ENCODE peak calls at places on chromosome 5, in seven cellular contexts. One of them, this sample, is unnamed.
A peak's percentile ranks its signal among the peaks of the same experiment; 100 is the strongest.

GRCh38 chr5:173919443-173919842 is 31.3 kb downstream of the CPEB4 start:
- DNase-seq in T47D: no peak
- DNase-seq in adrenal gland: no peak
- DNase-seq in cardiac muscle cell: no peak
- DNase-seq in breast epithelium: no peak
- DNase-seq in CD8-positive, alpha-beta T cell: no peak
- DNase-seq in stimulated activated naive CD8-positive, alpha-beta T cell treated with anti-CD3 and anti-CD28 coated beads, Interleukin-15, Interleukin-2, amounts not matched to agents 100 U/mL and 50 U/mL, for 24 hours: no peak
- DNase-seq in this sample: no peak

GRCh38 chr5:113236536-113237308 is 198.1 kb downstream of the TSSK1B start:
- DNase-seq in T47D: no peak
- DNase-seq in adrenal gland: no peak
- DNase-seq in cardiac muscle cell: no peak
- DNase-seq in breast epithelium: no peak
- DNase-seq in CD8-positive, alpha-beta T cell: no peak
- DNase-seq in stimulated activated naive CD8-positive, alpha-beta T cell treated with anti-CD3 and anti-CD28 coated beads, Interleukin-15, Interleukin-2, amounts not matched to agents 100 U/mL and 50 U/mL, for 24 hours: no peak
- DNase-seq in this sample: no peak

GRCh38 chr5:56569051-56569450 is 246.3 kb upstream of the MAP3K1 start:
- DNase-seq in T47D: no peak
- DNase-seq in adrenal gland: no peak
- DNase-seq in cardiac muscle cell: no peak
- DNase-seq in breast epithelium: no peak
- DNase-seq in CD8-positive, alpha-beta T cell: no peak
- DNase-seq in stimulated activated naive CD8-positive, alpha-beta T cell treated with anti-CD3 and anti-CD28 coated beads, Interleukin-15, Interleukin-2, amounts not matched to agents 100 U/mL and 50 U/mL, for 24 hours: no peak
- DNase-seq in this sample: no peak

GRCh38 chr5:170917113-170917512 is 55.3 kb downstream of the RANBP17 start:
- DNase-seq in T47D: no peak
- DNase-seq in adrenal gland: no peak
- DNase-seq in cardiac muscle cell: no peak
- DNase-seq in breast epithelium: no peak
- DNase-seq in CD8-positive, alpha-beta T cell: no peak
- DNase-seq in stimulated activated naive CD8-positive, alpha-beta T cell treated with anti-CD3 and anti-CD28 coated beads, Interleukin-15, Interleukin-2, amounts not matched to agents 100 U/mL and 50 U/mL, for 24 hours: no peak
- DNase-seq in this sample: no peak

GRCh38 chr5:122741681-122742080 is 33.2 kb upstream of the SNX2 start:
- DNase-seq in T47D: no peak
- DNase-seq in adrenal gland: no peak
- DNase-seq in cardiac muscle cell: no peak
- DNase-seq in breast epithelium: no peak
- DNase-seq in CD8-positive, alpha-beta T cell: no peak
- DNase-seq in stimulated activated naive CD8-positive, alpha-beta T cell treated with anti-CD3 and anti-CD28 coated beads, Interleukin-15, Interleukin-2, amounts not matched to agents 100 U/mL and 50 U/mL, for 24 hours: no peak
- DNase-seq in this sample: no peak

GRCh38 chr5:72036951-72037350 is 70.3 kb upstream of the MAP1B start:
- DNase-seq in T47D: no peak
- DNase-seq in adrenal gland: no peak
- DNase-seq in cardiac muscle cell: peak; percentile 15
- DNase-seq in breast epithelium: no peak
- DNase-seq in CD8-positive, alpha-beta T cell: no peak
- DNase-seq in stimulated activated naive CD8-positive, alpha-beta T cell treated with anti-CD3 and anti-CD28 coated beads, Interleukin-15, Interleukin-2, amounts not matched to agents 100 U/mL and 50 U/mL, for 24 hours: no peak
- DNase-seq in this sample: no peak

GRCh38 chr5:59917121-59917520 is 23.6 kb upstream of the PDE4D start:
- DNase-seq in T47D: no peak
- DNase-seq in adrenal gland: no peak
- DNase-seq in cardiac muscle cell: no peak
- DNase-seq in breast epithelium: no peak
- DNase-seq in CD8-positive, alpha-beta T cell: no peak
- DNase-seq in stimulated activated naive CD8-positive, alpha-beta T cell treated with anti-CD3 and anti-CD28 coated beads, Interleukin-15, Interleukin-2, amounts not matched to agents 100 U/mL and 50 U/mL, for 24 hours: no peak
- DNase-seq in this sample: no peak

GRCh38 chr5:179205277-179205676 is 140.0 kb downstream of the ADAMTS2 start:
- DNase-seq in T47D: no peak
- DNase-seq in adrenal gland: no peak
- DNase-seq in cardiac muscle cell: no peak
- DNase-seq in breast epithelium: no peak
- DNase-seq in CD8-positive, alpha-beta T cell: no peak
- DNase-seq in stimulated activated naive CD8-positive, alpha-beta T cell treated with anti-CD3 and anti-CD28 coated beads, Interleukin-15, Interleukin-2, amounts not matched to agents 100 U/mL and 50 U/mL, for 24 hours: no peak
- DNase-seq in this sample: no peak

GRCh38 chr5:143428155-143428554 is 24.7 kb upstream of the NR3C1 start:
- DNase-seq in T47D: no peak
- DNase-seq in adrenal gland: no peak
- DNase-seq in cardiac muscle cell: no peak
- DNase-seq in breast epithelium: no peak
- DNase-seq in CD8-positive, alpha-beta T cell: no peak
- DNase-seq in stimulated activated naive CD8-positive, alpha-beta T cell treated with anti-CD3 and anti-CD28 coated beads, Interleukin-15, Interleukin-2, amounts not matched to agents 100 U/mL and 50 U/mL, for 24 hours: no peak
- DNase-seq in this sample: no peak

GRCh38 chr5:69136296-69136695 is 30.7 kb upstream of the CCNB1 start:
- DNase-seq in T47D: peak; percentile 23
- DNase-seq in adrenal gland: no peak
- DNase-seq in cardiac muscle cell: no peak
- DNase-seq in breast epithelium: no peak
- DNase-seq in CD8-positive, alpha-beta T cell: no peak
- DNase-seq in stimulated activated naive CD8-positive, alpha-beta T cell treated with anti-CD3 and anti-CD28 coated beads, Interleukin-15, Interleukin-2, amounts not matched to agents 100 U/mL and 50 U/mL, for 24 hours: no peak
- DNase-seq in this sample: no peak

GRCh38 chr5:14451866-14452265 is 129.7 kb upstream of the OTULINL start:
- DNase-seq in T47D: no peak
- DNase-seq in adrenal gland: no peak
- DNase-seq in cardiac muscle cell: no peak
- DNase-seq in breast epithelium: no peak
- DNase-seq in CD8-positive, alpha-beta T cell: no peak
- DNase-seq in stimulated activated naive CD8-positive, alpha-beta T cell treated with anti-CD3 and anti-CD28 coated beads, Interleukin-15, Interleukin-2, amounts not matched to agents 100 U/mL and 50 U/mL, for 24 hours: no peak
- DNase-seq in this sample: no peak

GRCh38 chr5:98755406-98755805 is 18.1 kb upstream of the RGMB start:
- DNase-seq in T47D: no peak
- DNase-seq in adrenal gland: no peak
- DNase-seq in cardiac muscle cell: no peak
- DNase-seq in breast epithelium: no peak
- DNase-seq in CD8-positive, alpha-beta T cell: no peak
- DNase-seq in stimulated activated naive CD8-positive, alpha-beta T cell treated with anti-CD3 and anti-CD28 coated beads, Interleukin-15, Interleukin-2, amounts not matched to agents 100 U/mL and 50 U/mL, for 24 hours: no peak
- DNase-seq in this sample: no peak

This sample was measured in LNCaP clone FGC.